ENCODE peak calls at places on chromosomes 12 and 14, in five cellular contexts. J is GM12878, O is SK-N-SH, R is HepG2, N is HCT116. P is an unnamed sample.

GRCh38 chr12:54429014-54429471 is 10.0 kb upstream of the ITGA5 start:
- DNase-seq in N (no peak), J (no peak), R (peak), O (no peak), P (peak)

GRCh38 chr12:94561943-94562411 is 88.4 kb downstream of the TMCC3 start:
- DNase-seq in O (peak), R (no peak), J (peak), N (no peak), P (no peak)

GRCh38 chr12:175250-175649 is 38.7 kb downstream of the SLC6A12 start:
- DNase-seq in R (no peak), N (no peak), J (no peak), O (peak), P (no peak)

GRCh38 chr14:101113835-101114725 is 210.6 kb upstream of the RTL1 start:
- DNase-seq in N (no peak), J (no peak), R (no peak), O (peak), P (no peak)

GRCh38 chr14:67526676-67527459 is 6.2 kb upstream of the PLEKHH1 start:
- DNase-seq in O (peak), J (peak), N (peak), R (peak), P (peak)

GRCh38 chr14:61197416-61197815 is 83.7 kb downstream of the TMEM30B start:
- DNase-seq in O (no peak), J (no peak), R (no peak), N (no peak), P (no peak)

GRCh38 chr14:22303589-22304195 is 285.3 kb downstream of the DAD1 start:
- DNase-seq in R (no peak), O (peak), J (no peak), N (no peak), P (peak)

GRCh38 chr12:104825408-104825807 is 132.7 kb downstream of the SLC41A2 start:
- DNase-seq in O (no peak), N (no peak), R (no peak), J (no peak), P (peak)

GRCh38 chr12:71335668-71336257 is 103.8 kb upstream of the LGR5 start:
- DNase-seq in R (no peak), O (no peak), N (no peak), J (no peak), P (no peak)

GRCh38 chr12:40819427-40820108 is 127.3 kb downstream of the CNTN1 start:
- DNase-seq in N (no peak), J (no peak), O (no peak), R (no peak), P (no peak)

GRCh38 chr12:99476956-99477355 is 170.6 kb upstream of the GARIN6 start:
- DNase-seq in N (no peak), J (no peak), R (no peak), O (no peak), P (no peak)

GRCh38 chr12:19018302-19018980 is 111.1 kb upstream of the PLEKHA5 start:
- DNase-seq in R (no peak), O (no peak), N (no peak), J (no peak), P (no peak)

GRCh38 chr12:20421338-20421890 is 53.1 kb downstream of the PDE3A start:
- DNase-seq in R (no peak), O (no peak), N (no peak), J (no peak), P (no peak)

GRCh38 chr14:60839657-60840056 is 105.1 kb downstream of the MNAT1 start:
- DNase-seq in R (no peak), O (no peak), N (no peak), J (no peak), P (no peak)

GRCh38 chr14:54894995-54895394 is 7.6 kb downstream of the GCH1 start:
- DNase-seq in J (no peak), R (no peak), O (no peak), N (no peak), P (no peak)

GRCh38 chr12:46965880-46966279 is 113.5 kb upstream of the PCED1B start:
- DNase-seq in J (no peak), O (no peak), N (no peak), R (no peak), P (no peak)

GRCh38 chr14:64673748-64674147 is 30.5 kb upstream of the PLEKHG3 start:
- DNase-seq in R (no peak), O (no peak), N (no peak), J (peak), P (no peak)

GRCh38 chr12:18578191-18578590 is 159.6 kb downstream of the PLCZ1 start:
- DNase-seq in R (no peak), J (no peak), O (no peak), N (no peak), P (no peak)

GRCh38 chr14:29802211-29802610 is 125.4 kb downstream of the PRKD1 start:
- DNase-seq in O (no peak), N (no peak), J (no peak), R (no peak), P (no peak)

GRCh38 chr14:30681752-30682355 is 59.7 kb downstream of the SCFD1 start:
- DNase-seq in O (peak), R (peak), J (no peak), N (peak), P (no peak)

GRCh38 chr14:56170877-56171422 is 52.7 kb downstream of the PELI2 start:
- DNase-seq in N (no peak), R (no peak), J (no peak), O (no peak), P (no peak)

GRCh38 chr12:124130717-124131670 is 158.0 kb downstream of the ZNF664 start:
- DNase-seq in O (no peak), R (peak), J (peak), N (no peak), P (no peak)

GRCh38 chr14:45947785-45948184 is 694.8 kb upstream of the MIS18BP1 start:
- DNase-seq in J (no peak), R (no peak), N (no peak), O (no peak), P (no peak)

GRCh38 chr12:52221912-52222457 is 11.1 kb upstream of the KRT7 start:
- DNase-seq in R (no peak), O (no peak), J (no peak), N (peak), P (peak)

GRCh38 chr12:60684988-60685655 is 1089.3 kb downstream of the SLC16A7 start:
- DNase-seq in J (no peak), O (no peak), R (no peak), N (no peak), P (peak)
- TF ChIP-seq CTCF in J (no peak), O (no peak), R (peak), N (no peak), P (no peak)

GRCh38 chr12:64029013-64029857 is 184.7 kb downstream of the SRGAP1 start:
- DNase-seq in N (no peak), R (no peak), J (no peak), O (no peak), P (no peak)
- TF ChIP-seq ZBTB33 in N (no peak), R (no peak), J (no peak), O (no peak), P (no peak)

GRCh38 chr12:125356111-125356510 is 290.9 kb downstream of the AACS start:
- DNase-seq in N (no peak), O (no peak), J (no peak), R (no peak), P (no peak)
- TF ChIP-seq CTCF in N (no peak), O (no peak), J (no peak), R (no peak), P (no peak)

GRCh38 chr12:92075425-92075891 is 70.2 kb downstream of the BTG1 start:
- DNase-seq in N (no peak), J (no peak), R (no peak), O (no peak), P (peak)
- TF ChIP-seq ZBTB33 in N (no peak), J (no peak), R (no peak), O (no peak), P (no peak)

DNA sequence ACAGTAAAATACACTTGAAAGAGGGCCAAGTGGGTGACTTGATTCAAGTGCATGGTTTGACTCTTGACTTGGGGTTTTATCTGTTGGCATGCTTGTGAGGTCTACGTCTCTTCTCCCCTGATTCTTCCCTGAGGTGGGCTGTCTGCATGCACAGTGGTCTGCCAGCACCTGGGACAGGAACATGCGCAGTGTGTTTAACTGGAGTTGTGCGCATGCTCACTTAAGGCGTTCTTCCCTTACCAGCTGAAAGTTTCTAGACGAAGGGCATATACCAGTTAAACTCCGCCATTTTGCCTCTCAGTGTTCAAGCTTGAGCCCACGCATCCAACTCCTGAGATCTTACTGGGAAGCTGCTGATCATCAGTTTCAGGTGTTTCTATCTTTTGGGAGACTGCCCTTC is 38.5 kb downstream of the GLRX5 start:
- DNase-seq in J (no peak), N (no peak), R (no peak), O (no peak), P (no peak)
- TF ChIP-seq CTCF in J (no peak), N (no peak), R (no peak), O (no peak), P (no peak)

GRCh38 chr14:75279153-75279738 is 618 bp downstream of the FOS start:
- DNase-seq in R (no peak), N (no peak), O (peak), J (no peak), P (peak)
- TF ChIP-seq ZBTB33 in R (no peak), N (no peak), O (no peak), J (no peak), P (no peak)

GRCh38 chr14:24093901-24094838 is at the start of gene PCK2:
- DNase-seq in R (peak), J (no peak), O (peak), N (peak), P (peak)
- TF ChIP-seq CTCF in R (peak), J (no peak), O (peak), N (no peak), P (no peak)

GRCh38 chr12:67693895-67694294 is 45.4 kb downstream of the DYRK2 start:
- DNase-seq in N (no peak), O (no peak), R (no peak), J (no peak), P (peak)

GRCh38 chr12:67697981-67698380 is 49.4 kb downstream of the DYRK2 start:
- DNase-seq in N (no peak), R (no peak), O (no peak), J (no peak), P (no peak)

GRCh38 chr12:67698711-67699603 is 50.4 kb downstream of the DYRK2 start:
- DNase-seq in R (no peak), N (no peak), O (no peak), J (peak), P (no peak)

GRCh38 chr12:67695974-67696373 is 47.4 kb downstream of the DYRK2 start:
- DNase-seq in N (no peak), J (no peak), O (no peak), R (no peak), P (no peak)

DNA sequence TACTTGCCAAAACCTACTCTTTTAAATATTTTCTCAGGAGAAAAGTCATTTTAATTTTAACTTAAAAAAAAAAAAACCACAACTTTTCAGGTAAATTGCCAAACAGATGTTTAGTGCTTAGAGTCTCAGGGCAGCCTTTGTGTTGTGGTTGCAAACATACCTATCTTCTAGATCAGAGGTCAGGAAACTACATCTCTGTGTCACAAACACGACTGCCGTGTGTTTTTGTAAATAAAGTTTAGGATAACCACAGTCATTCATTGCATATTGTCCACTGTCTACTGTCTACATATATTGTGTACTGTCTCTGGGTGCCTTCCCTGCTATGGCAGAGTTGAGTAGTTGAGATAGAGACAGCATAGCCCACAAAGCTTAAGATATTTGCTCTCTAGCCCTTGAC is 48.9 kb downstream of the DYRK2 start:
- DNase-seq in N (no peak), R (no peak), J (no peak), O (no peak), P (no peak)
- TF ChIP-seq ZBTB33 in N (no peak), R (no peak), J (no peak), O (no peak), P (no peak)